ENCODE peak calls at places on chromosomes 13 and 19, in four cellular contexts. One of them, this sample, is unnamed.

GRCh38 chr13:110855363-110855762 is 59.5 kb downstream of the ANKRD10 start:
- DNase-seq in thyroid gland: no peak
- DNase-seq in A549: no peak
- DNase-seq in lower leg skin: no peak
- DNase-seq in this sample: no peak

GRCh38 chr19:30153326-30154210 is 211.5 kb downstream of the URI1 start:
- DNase-seq in thyroid gland: no peak
- DNase-seq in A549: no peak
- DNase-seq in lower leg skin: no peak
- DNase-seq in this sample: no peak

GRCh38 chr19:16117594-16118033 is 5.9 kb downstream of the RAB8A start:
- DNase-seq in thyroid gland: no peak
- DNase-seq in A549: no peak
- DNase-seq in lower leg skin: no peak
- DNase-seq in this sample: no peak

GRCh38 chr19:51064534-51065220 is at the start of gene KLK13:
- DNase-seq in thyroid gland: peak; percentile 24
- DNase-seq in A549: peak; percentile 22
- DNase-seq in lower leg skin: no peak
- DNase-seq in this sample: no peak

GRCh38 chr19:10334340-10335148 is 1.2 kb upstream of the RAVER1 start:
- DNase-seq in thyroid gland: peak; percentile 97
- DNase-seq in A549: peak; percentile 93
- DNase-seq in lower leg skin: peak; percentile 90
- DNase-seq in this sample: peak; percentile 83

GRCh38 chr19:56750658-56751057 is 79.1 kb upstream of the ZNF835 start:
- DNase-seq in thyroid gland: no peak
- DNase-seq in A549: no peak
- DNase-seq in lower leg skin: no peak
- DNase-seq in this sample: no peak

GRCh38 chr13:76884571-76885202 is 1.5 kb downstream of the KCTD12 start:
- DNase-seq in thyroid gland: peak; percentile 8
- DNase-seq in A549: no peak
- DNase-seq in lower leg skin: peak; percentile 41
- DNase-seq in this sample: no peak

GRCh38 chr19:10533656-10534386 is 9.9 kb upstream of the ATG4D start:
- DNase-seq in thyroid gland: no peak
- DNase-seq in A549: peak; percentile 29
- DNase-seq in lower leg skin: no peak
- DNase-seq in this sample: no peak

GRCh38 chr19:19234220-19234816 is 22.6 kb downstream of the NCAN start:
- DNase-seq in thyroid gland: no peak
- DNase-seq in A549: no peak
- DNase-seq in lower leg skin: no peak
- DNase-seq in this sample: no peak

GRCh38 chr13:74678308-74678958 is 544.2 kb upstream of the KLF12 start:
- DNase-seq in thyroid gland: no peak
- DNase-seq in A549: no peak
- DNase-seq in lower leg skin: no peak
- DNase-seq in this sample: no peak

GRCh38 chr19:55285225-55285890 is 1.6 kb downstream of the BRSK1 start:
- DNase-seq in thyroid gland: no peak
- DNase-seq in A549: no peak
- DNase-seq in lower leg skin: no peak
- DNase-seq in this sample: no peak

GRCh38 chr13:25377244-25377962 is 5.6 kb downstream of the ATP8A2 start:
- DNase-seq in thyroid gland: no peak
- DNase-seq in A549: no peak
- DNase-seq in lower leg skin: no peak
- DNase-seq in this sample: no peak

GRCh38 chr13:28539625-28540286 is 44.8 kb upstream of the FLT1 start:
- DNase-seq in thyroid gland: no peak
- DNase-seq in A549: no peak
- DNase-seq in lower leg skin: no peak
- DNase-seq in this sample: no peak

GRCh38 chr19:32166238-32166637 is 179.2 kb upstream of the ZNF507 start:
- DNase-seq in thyroid gland: no peak
- DNase-seq in A549: no peak
- DNase-seq in lower leg skin: no peak
- DNase-seq in this sample: no peak

GRCh38 chr13:49265822-49266221 is 18.1 kb downstream of the CDADC1 start:
- DNase-seq in thyroid gland: no peak
- DNase-seq in A549: no peak
- DNase-seq in lower leg skin: no peak
- DNase-seq in this sample: no peak

GRCh38 chr13:106178816-106179215 is 356.6 kb downstream of the EFNB2 start:
- DNase-seq in thyroid gland: no peak
- DNase-seq in A549: no peak
- DNase-seq in lower leg skin: no peak
- DNase-seq in this sample: no peak

GRCh38 chr13:42893346-42893745 is 98.7 kb downstream of the EPSTI1 start:
- DNase-seq in thyroid gland: no peak
- DNase-seq in A549: no peak
- DNase-seq in lower leg skin: no peak
- DNase-seq in this sample: no peak

GRCh38 chr13:48184260-48184659 is 48.7 kb upstream of the ITM2B start:
- DNase-seq in thyroid gland: no peak
- DNase-seq in A549: no peak
- DNase-seq in lower leg skin: no peak
- DNase-seq in this sample: no peak

GRCh38 chr13:66995366-66995663 is 234.8 kb downstream of the PCDH9 start:
- DNase-seq in thyroid gland: no peak
- DNase-seq in A549: no peak
- DNase-seq in lower leg skin: no peak
- DNase-seq in this sample: no peak

GRCh38 chr13:30052127-30052526 is 201.7 kb upstream of the UBL3 start:
- DNase-seq in thyroid gland: no peak
- DNase-seq in A549: no peak
- DNase-seq in lower leg skin: no peak
- DNase-seq in this sample: no peak

GRCh38 chr19:916645-917322 is 349 bp upstream of the KISS1R start:
- DNase-seq in thyroid gland: peak; percentile 61
- DNase-seq in A549: no peak
- DNase-seq in lower leg skin: no peak
- DNase-seq in this sample: peak; percentile 49

GRCh38 chr19:38145627-38146026 is 78.4 kb downstream of the DPF1 start:
- DNase-seq in thyroid gland: no peak
- DNase-seq in A549: no peak
- DNase-seq in lower leg skin: peak; percentile 91
- DNase-seq in this sample: no peak

GRCh38 chr13:63161219-63161618 is 1745.6 kb upstream of the PCDH20 start:
- DNase-seq in thyroid gland: no peak
- DNase-seq in A549: no peak
- DNase-seq in lower leg skin: no peak
- DNase-seq in this sample: no peak

GRCh38 chr19:42423462-42424344 is 3.5 kb downstream of the LIPE start:
- DNase-seq in thyroid gland: peak; percentile 74
- DNase-seq in A549: peak; percentile 94
- DNase-seq in lower leg skin: peak; percentile 79
- DNase-seq in this sample: peak; percentile 96
- TF ChIP-seq POLR2A in thyroid gland: peak; percentile 45
- TF ChIP-seq POLR2A in A549: no peak
- TF ChIP-seq POLR2A in lower leg skin: no peak
- TF ChIP-seq POLR2A in this sample: peak; percentile 35

GRCh38 chr19:48556163-48556562 is 4.2 kb downstream of the SULT2B1 start:
- DNase-seq in thyroid gland: peak; percentile 26
- DNase-seq in A549: peak; percentile 93
- DNase-seq in lower leg skin: no peak
- DNase-seq in this sample: no peak
- TF ChIP-seq POLR2A in thyroid gland: no peak
- TF ChIP-seq POLR2A in A549: no peak
- TF ChIP-seq POLR2A in lower leg skin: no peak
- TF ChIP-seq POLR2A in this sample: no peak

DNA sequence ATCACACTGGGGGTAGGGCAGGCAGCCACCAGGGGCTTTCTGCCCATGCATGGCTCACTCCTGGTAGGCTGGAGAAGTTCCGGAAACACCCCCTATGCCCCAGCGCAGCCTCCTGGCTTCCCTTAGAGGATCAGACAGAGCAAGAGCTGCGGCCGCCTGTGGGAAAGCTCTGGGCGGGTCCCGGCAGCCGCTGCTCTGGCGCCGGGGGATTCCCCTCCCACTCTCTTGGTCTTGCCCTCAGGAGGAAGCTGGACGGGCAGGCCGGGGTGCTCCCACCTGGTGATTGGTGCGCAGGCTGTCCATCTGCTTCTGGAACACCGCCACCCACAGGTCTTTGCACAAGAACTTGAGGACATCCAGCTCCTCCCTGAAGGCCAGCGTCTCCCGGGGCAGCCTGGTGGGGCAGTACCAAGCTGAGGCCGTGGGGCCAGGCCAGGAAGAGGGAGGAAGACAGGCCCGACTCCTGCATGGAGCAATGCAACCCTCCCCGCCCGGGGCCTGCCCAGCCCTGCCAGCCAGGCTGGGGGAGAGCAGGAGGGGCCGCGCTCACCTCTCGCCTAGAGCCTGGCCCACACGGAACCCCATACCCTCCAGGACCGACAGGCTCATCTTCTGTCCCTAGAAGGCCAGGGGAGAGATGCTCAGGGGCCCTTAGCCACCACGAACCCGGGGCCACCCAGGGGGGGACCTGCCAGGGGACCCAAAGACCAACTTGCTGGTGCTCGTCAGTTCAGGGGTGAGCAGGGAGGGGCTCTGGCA is 4.0 kb upstream of the NKPD1 start:
- DNase-seq in thyroid gland: peak; percentile 90
- DNase-seq in A549: peak; percentile 79
- DNase-seq in lower leg skin: no peak
- DNase-seq in this sample: no peak
- TF ChIP-seq POLR2A in thyroid gland: no peak
- TF ChIP-seq POLR2A in A549: no peak
- TF ChIP-seq POLR2A in lower leg skin: no peak
- TF ChIP-seq POLR2A in this sample: peak; percentile 19

GRCh38 chr13:98797456-98797855 is 45.0 kb upstream of the SLC15A1 start:
- DNase-seq in thyroid gland: peak; percentile 57
- DNase-seq in A549: no peak
- DNase-seq in lower leg skin: no peak
- DNase-seq in this sample: no peak
- TF ChIP-seq POLR2A in thyroid gland: no peak
- TF ChIP-seq POLR2A in A549: no peak
- TF ChIP-seq POLR2A in lower leg skin: no peak
- TF ChIP-seq POLR2A in this sample: no peak

GRCh38 chr13:51524312-51524711 is 60.0 kb upstream of the WDFY2 start:
- DNase-seq in thyroid gland: no peak
- DNase-seq in A549: peak; percentile 83
- DNase-seq in lower leg skin: no peak
- DNase-seq in this sample: no peak

GRCh38 chr13:51519839-51520238 is 64.4 kb upstream of the WDFY2 start:
- DNase-seq in thyroid gland: no peak
- DNase-seq in A549: peak; percentile 37
- DNase-seq in lower leg skin: no peak
- DNase-seq in this sample: no peak

GRCh38 chr13:51523082-51523518 is 61.2 kb upstream of the WDFY2 start:
- DNase-seq in thyroid gland: peak; percentile 23
- DNase-seq in A549: peak; percentile 76
- DNase-seq in lower leg skin: peak; percentile 42
- DNase-seq in this sample: no peak

GRCh38 chr13:51518847-51519246 is 65.4 kb upstream of the WDFY2 start:
- DNase-seq in thyroid gland: no peak
- DNase-seq in A549: no peak
- DNase-seq in lower leg skin: no peak
- DNase-seq in this sample: no peak

GRCh38 chr13:51520524-51520923 is 63.7 kb upstream of the WDFY2 start:
- DNase-seq in thyroid gland: peak; percentile 11
- DNase-seq in A549: peak; percentile 56
- DNase-seq in lower leg skin: no peak
- DNase-seq in this sample: no peak
- TF ChIP-seq POLR2A in thyroid gland: no peak
- TF ChIP-seq POLR2A in A549: no peak
- TF ChIP-seq POLR2A in lower leg skin: no peak
- TF ChIP-seq POLR2A in this sample: no peak

DNA sequence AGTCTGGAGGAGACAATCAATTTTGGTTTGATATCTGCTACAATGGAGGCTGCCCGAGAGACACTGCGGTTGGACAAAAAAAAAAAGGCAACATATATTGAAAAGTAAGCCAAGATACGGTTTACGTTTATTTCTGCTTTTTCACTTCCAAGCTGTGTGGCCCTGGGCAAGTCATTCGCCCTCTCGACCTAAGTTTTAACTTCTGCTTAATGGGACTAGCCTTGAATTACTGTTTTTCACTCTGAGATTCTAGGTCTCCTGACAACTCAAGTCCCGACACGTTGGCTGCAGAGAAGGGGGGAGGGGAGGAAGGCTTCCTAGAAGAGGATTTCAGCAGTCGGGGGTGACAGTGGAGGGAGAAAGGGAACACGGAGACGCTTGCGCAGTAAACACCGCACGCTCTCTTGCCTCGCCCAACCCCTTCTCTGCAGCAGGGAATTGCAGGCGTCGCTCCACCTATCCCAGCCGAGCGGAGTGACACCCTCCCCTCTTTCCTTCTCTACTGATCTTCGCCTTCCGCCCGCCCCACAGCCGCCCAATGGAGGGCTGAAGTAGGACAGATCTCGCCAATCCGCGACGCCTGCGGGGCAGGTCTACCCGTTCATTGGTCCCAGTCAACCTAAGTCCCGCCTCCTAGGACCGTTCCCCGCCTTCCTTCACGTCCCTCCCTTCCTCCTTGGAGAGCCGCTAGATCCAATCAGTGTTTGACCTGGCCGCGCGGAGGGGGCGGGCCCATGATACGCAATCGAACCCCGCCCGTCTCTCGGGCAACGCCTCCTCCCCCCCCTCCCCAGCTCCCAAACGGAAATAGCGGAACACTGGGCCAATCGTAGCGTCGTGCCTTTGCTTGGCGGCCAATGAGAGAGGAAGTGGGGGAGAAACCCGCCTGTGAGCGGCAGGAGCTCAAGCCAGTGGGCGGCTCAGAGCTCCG is 529 bp upstream of the AP2A1 start:
- DNase-seq in thyroid gland: peak; percentile 99
- DNase-seq in A549: peak; percentile 100
- DNase-seq in lower leg skin: peak; percentile 100
- DNase-seq in this sample: peak; percentile 100
- TF ChIP-seq POLR2A in thyroid gland: peak; percentile 86
- TF ChIP-seq POLR2A in A549: peak; percentile 84
- TF ChIP-seq POLR2A in lower leg skin: no peak
- TF ChIP-seq POLR2A in this sample: peak; percentile 87

GRCh38 chr19:40603719-40604646 is 2.8 kb downstream of the LTBP4 start:
- DNase-seq in thyroid gland: peak; percentile 99
- DNase-seq in A549: peak; percentile 100
- DNase-seq in lower leg skin: peak; percentile 98
- DNase-seq in this sample: peak; percentile 99
- TF ChIP-seq POLR2A in thyroid gland: peak; percentile 76
- TF ChIP-seq POLR2A in A549: peak; percentile 20
- TF ChIP-seq POLR2A in lower leg skin: no peak
- TF ChIP-seq POLR2A in this sample: peak; percentile 43